ENCODE peak calls at places on chromosomes 2 and 18, in four cellular contexts. B is GM12878, A is HCT116, X is K562. M is an unnamed sample. For H3K4me1, the result is how much of the 10 kb centered on the place peaks cover.

GRCh38 chr2:223537100-223537499 is 65.1 kb downstream of the SCG2 start:
- DNase-seq in B (no peak), A (no peak), X (no peak), M (no peak)

GRCh38 chr2:223772363-223772762 is 65.0 kb downstream of the AP1S3 start:
- DNase-seq in B (no peak), A (no peak), X (no peak), M (no peak)

GRCh38 chr18:65287642-65288041 is 463.2 kb upstream of the CDH7 start:
- DNase-seq in B (no peak), A (no peak), X (no peak), M (no peak)

GRCh38 chr2:96960271-96960955 is 26.0 kb downstream of the FAM178B start:
- DNase-seq in B (no peak), A (peak), X (peak), M (peak)

GRCh38 chr2:156955701-156956100 is 301.8 kb upstream of the GALNT5 start:
- DNase-seq in B (no peak), A (no peak), X (no peak), M (no peak)

GRCh38 chr2:20539776-20540586 is 93.1 kb downstream of the RHOB start:
- DNase-seq in B (no peak), A (no peak), X (peak), M (no peak)

GRCh38 chr2:176613358-176614032 is 344.3 kb downstream of the MTX2 start:
- DNase-seq in B (no peak), A (no peak), X (no peak), M (no peak)

GRCh38 chr2:175834472-175834871 is 167.6 kb downstream of the LNPK start:
- DNase-seq in B (no peak), A (no peak), X (no peak), M (no peak)

GRCh38 chr2:121710470-121711170 is 26.1 kb downstream of the NIFK start:
- DNase-seq in B (no peak), A (no peak), X (no peak), M (no peak)

GRCh38 chr2:164657129-164657528 is 35.8 kb upstream of the GRB14 start:
- DNase-seq in B (no peak), A (no peak), X (no peak), M (no peak)

GRCh38 chr2:233822101-233822771 is 32.1 kb downstream of the HJURP start:
- DNase-seq in B (no peak), A (no peak), X (no peak), M (no peak)

GRCh38 chr2:96890252-96890651 is 20.4 kb upstream of the SEMA4C start:
- DNase-seq in B (no peak), A (no peak), X (no peak), M (no peak)

GRCh38 chr18:10560457-10561045 is 34.7 kb downstream of the NAPG start:
- DNase-seq in B (peak), A (peak), X (peak), M (peak)

GRCh38 chr2:46963961-46964673 is 48.5 kb upstream of the MCFD2 start:
- DNase-seq in B (no peak), A (no peak), X (no peak), M (no peak)

GRCh38 chr18:49690307-49690706 is 123.0 kb downstream of the ACAA2 start:
- DNase-seq in B (no peak), A (peak), X (no peak), M (no peak)

GRCh38 chr2:136917281-136917680 is 151.9 kb downstream of the THSD7B start:
- DNase-seq in B (no peak), A (no peak), X (no peak), M (no peak)

GRCh38 chr2:172513935-172514586 is 41.8 kb upstream of the PDK1 start:
- DNase-seq in B (no peak), A (no peak), X (no peak), M (no peak)

GRCh38 chr2:121530210-121530562 is 494 bp upstream of the RNU4ATAC start:
- DNase-seq in B (peak), A (peak), X (no peak), M (peak)

GRCh38 chr2:226327830-226328229 is 471.8 kb downstream of the IRS1 start:
- DNase-seq in B (no peak), A (peak), X (no peak), M (no peak)

GRCh38 chr2:208320686-208321085 is 54.6 kb downstream of the PIKFYVE start:
- DNase-seq in B (peak), A (no peak), X (no peak), M (no peak)

GRCh38 chr18:31233550-31234306 is 71.1 kb upstream of the DSC1 start:
- DNase-seq in B (no peak), A (no peak), X (no peak), M (no peak)

GRCh38 chr2:119491776-119492525 is 32.3 kb downstream of the SCTR start:
- DNase-seq in B (no peak), A (peak), X (no peak), M (peak)

GRCh38 chr18:62807406-62807805 is 92.1 kb downstream of the PHLPP1 start:
- DNase-seq in B (no peak), A (no peak), X (no peak), M (no peak)

GRCh38 chr2:9941196-9941995 is 10.1 kb upstream of the GRHL1 start:
- DNase-seq in B (no peak), A (no peak), X (peak), M (no peak)

GRCh38 chr2:181947273-181947672 is 38.4 kb upstream of the PPP1R1C start:
- DNase-seq in B (no peak), A (no peak), X (no peak), M (no peak)

GRCh38 chr2:167333245-167333644 is 445.0 kb downstream of the XIRP2 start:
- DNase-seq in B (no peak), A (no peak), X (no peak), M (no peak)

GRCh38 chr2:176099737-176100546 is at the start of gene HOXD12:
- DNase-seq in B (no peak), A (no peak), X (no peak), M (no peak)

GRCh38 chr2:74361327-74361726 is 18.1 kb upstream of the SLC4A5 start:
- DNase-seq in B (no peak), A (no peak), X (no peak), M (no peak)

GRCh38 chr2:183035954-183036669 is 2.1 kb downstream of the NCKAP1 start:
- DNase-seq in B (peak), A (no peak), X (no peak), M (no peak)

GRCh38 chr2:64478502-64479230 is 24.7 kb downstream of the LGALSL start:
- DNase-seq in B (no peak), A (no peak), X (no peak), M (no peak)

GRCh38 chr2:3631851-3632659 is 25.9 kb upstream of the ALLC start:
- DNase-seq in B (no peak), A (no peak), X (no peak), M (no peak)

GRCh38 chr2:99858951-99859596 is 283.3 kb downstream of the AFF3 start:
- DNase-seq in B (no peak), A (no peak), X (no peak), M (no peak)

GRCh38 chr2:212032536-212033219 is 505.9 kb downstream of the ERBB4 start:
- DNase-seq in B (no peak), A (no peak), X (no peak), M (no peak)

GRCh38 chr2:1210352-1210751 is 202.9 kb upstream of the TPO start:
- DNase-seq in B (no peak), A (no peak), X (no peak), M (no peak)

GRCh38 chr2:222877556-222878278 is 16.9 kb downstream of the ACSL3 start:
- DNase-seq in B (no peak), A (no peak), X (no peak), M (no peak)

DNA sequence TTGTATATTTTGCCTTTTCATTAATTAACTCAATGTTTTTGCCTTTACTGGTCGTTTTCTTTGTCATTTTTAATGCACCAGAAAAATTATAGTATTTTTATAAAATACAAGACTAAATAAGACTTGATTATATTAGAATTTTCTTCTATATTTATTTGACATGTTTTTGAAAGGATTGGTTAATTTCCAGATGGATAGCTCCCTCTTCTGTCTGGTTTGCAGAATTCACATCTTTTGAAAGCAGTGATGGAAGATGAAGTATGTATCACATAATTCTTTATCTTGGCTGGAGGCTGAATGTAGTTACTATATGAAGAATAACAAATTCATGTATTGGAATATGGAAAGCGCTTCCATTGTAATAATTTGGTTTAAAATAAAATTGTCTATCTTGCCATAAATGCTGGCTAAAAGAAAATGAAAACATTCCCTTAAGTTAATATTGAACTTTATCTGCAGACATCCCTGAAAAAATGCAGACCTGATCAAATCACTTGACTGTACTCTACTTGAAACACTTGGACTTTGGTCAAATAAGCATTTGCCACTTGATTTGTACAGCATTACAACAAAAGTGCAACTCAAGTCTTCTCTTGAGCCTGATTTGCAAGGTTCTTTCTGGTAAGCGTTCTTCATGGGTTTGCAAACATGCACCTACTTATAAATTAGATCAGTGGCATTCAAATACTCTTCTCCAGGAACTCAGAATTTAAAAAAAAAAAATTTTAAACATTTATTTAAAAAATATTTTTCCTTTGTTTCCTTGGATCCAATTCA is 86.4 kb upstream of the EFEMP1 start:
- DNase-seq in B (no peak), A (peak), X (no peak), M (no peak)
- H3K4me1 ChIP-seq in B (under half), A (under half), X (under half), M (under half)

GRCh38 chr2:38074775-38075435 is 1.0 kb downstream of the CYP1B1 start:
- DNase-seq in B (no peak), A (no peak), X (no peak), M (no peak)

GRCh38 chr2:38075436-38076249 is at the start of gene CYP1B1:
- DNase-seq in B (no peak), A (no peak), X (no peak), M (no peak)

GRCh38 chr2:38076250-38076709 is 329 bp upstream of the CYP1B1 start:
- DNase-seq in B (no peak), A (peak), X (no peak), M (peak)

GRCh38 chr2:38077431-38077769 is 1.4 kb upstream of the CYP1B1 start:
- DNase-seq in B (no peak), A (no peak), X (no peak), M (no peak)

GRCh38 chr2:38076710-38077430 is 919 bp upstream of the CYP1B1 start:
- DNase-seq in B (no peak), A (peak), X (peak), M (peak)
- TF ChIP-seq ZNF274 in B (no peak), A (no peak), X (no peak), M (no peak)

DNA sequence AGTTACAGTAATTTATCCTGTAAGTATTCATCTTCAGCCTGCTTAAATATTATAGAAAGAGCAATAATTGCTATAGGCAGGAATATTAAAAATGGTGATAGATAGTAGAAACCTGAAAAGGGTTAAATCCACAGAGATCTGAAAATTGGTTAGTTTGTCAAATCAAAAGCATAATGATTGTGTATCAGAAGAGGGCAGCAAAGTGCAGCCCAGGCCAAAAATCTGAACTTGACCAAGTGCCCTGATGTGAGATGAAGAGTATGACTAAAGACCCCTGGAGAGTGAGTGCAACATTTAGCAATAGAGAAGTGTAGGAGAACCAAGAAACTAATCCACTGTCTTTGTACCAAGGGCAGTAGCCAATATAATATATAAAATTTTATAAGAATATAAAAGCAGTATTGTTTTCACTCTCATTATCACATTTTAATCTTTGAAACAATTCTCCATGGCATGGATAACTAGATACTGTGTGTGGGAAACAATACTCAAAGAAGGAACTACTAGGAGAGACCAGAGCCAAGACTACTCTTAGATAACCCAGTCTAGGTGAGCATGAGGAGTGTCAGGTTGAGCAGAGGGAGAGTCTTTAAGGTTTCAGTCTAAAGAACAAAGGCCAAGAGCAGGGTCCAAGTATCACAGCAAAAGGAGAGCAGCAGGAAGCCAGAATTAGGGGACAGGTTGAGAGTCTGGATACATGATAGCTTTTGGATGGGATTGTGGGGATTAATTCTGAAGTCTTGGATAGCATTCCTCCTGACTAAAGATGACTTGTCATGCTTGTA is 148.7 kb downstream of the CALCRL start:
- DNase-seq in B (no peak), A (no peak), X (no peak), M (no peak)
- H3K4me3 ChIP-seq in B (no peak), A (no peak), X (no peak), M (no peak)

GRCh38 chr2:189407161-189407943 is 33.9 kb upstream of the WDR75 start:
- DNase-seq in B (no peak), A (no peak), X (no peak), M (no peak)
- H3K4me1 ChIP-seq in B (under half), A (under half), X (under half), M (under half)

M was measured in NT2/D1.